ENCODE peak calls at places on chromosome 11, in ten cellular contexts. One of them, this sample, is unnamed.

GRCh38 chr11:66856496-66857233 is at the start of gene LRFN4:
- DNase-seq in heart left ventricle: no peak
- DNase-seq in foreskin fibroblast: no peak
- DNase-seq in PC-3: peak
- DNase-seq in CD4-positive, CD25-positive, alpha-beta regulatory T cell: peak
- DNase-seq in fibroblast of mammary gland: no peak
- DNase-seq in Peyer's patch: no peak
- DNase-seq in CD8-positive, alpha-beta T cell: peak
- DNase-seq in tibial nerve: no peak
- DNase-seq in small intestine: no peak
- DNase-seq in this sample: peak

GRCh38 chr11:14182833-14183340 is 176.1 kb downstream of the RRAS2 start:
- DNase-seq in heart left ventricle: no peak
- DNase-seq in foreskin fibroblast: no peak
- DNase-seq in PC-3: no peak
- DNase-seq in CD4-positive, CD25-positive, alpha-beta regulatory T cell: no peak
- DNase-seq in fibroblast of mammary gland: no peak
- DNase-seq in Peyer's patch: no peak
- DNase-seq in CD8-positive, alpha-beta T cell: no peak
- DNase-seq in tibial nerve: no peak
- DNase-seq in small intestine: no peak
- DNase-seq in this sample: no peak

GRCh38 chr11:134275534-134276395 is at the start of gene GLB1L3:
- DNase-seq in heart left ventricle: no peak
- DNase-seq in foreskin fibroblast: peak
- DNase-seq in PC-3: no peak
- DNase-seq in CD4-positive, CD25-positive, alpha-beta regulatory T cell: peak
- DNase-seq in fibroblast of mammary gland: no peak
- DNase-seq in Peyer's patch: peak
- DNase-seq in CD8-positive, alpha-beta T cell: peak
- DNase-seq in tibial nerve: no peak
- DNase-seq in small intestine: no peak
- DNase-seq in this sample: peak

GRCh38 chr11:126304457-126305072 is 705 bp downstream of the DCPS start:
- DNase-seq in heart left ventricle: no peak
- DNase-seq in foreskin fibroblast: no peak
- DNase-seq in PC-3: no peak
- DNase-seq in CD4-positive, CD25-positive, alpha-beta regulatory T cell: no peak
- DNase-seq in fibroblast of mammary gland: no peak
- DNase-seq in Peyer's patch: no peak
- DNase-seq in CD8-positive, alpha-beta T cell: no peak
- DNase-seq in tibial nerve: no peak
- DNase-seq in small intestine: no peak
- DNase-seq in this sample: no peak

GRCh38 chr11:79393362-79394043 is 47.3 kb downstream of the TENM4 start:
- DNase-seq in heart left ventricle: no peak
- DNase-seq in foreskin fibroblast: peak
- DNase-seq in PC-3: peak
- DNase-seq in CD4-positive, CD25-positive, alpha-beta regulatory T cell: no peak
- DNase-seq in fibroblast of mammary gland: no peak
- DNase-seq in Peyer's patch: no peak
- DNase-seq in CD8-positive, alpha-beta T cell: no peak
- DNase-seq in tibial nerve: no peak
- DNase-seq in small intestine: peak
- DNase-seq in this sample: no peak

GRCh38 chr11:20887137-20887536 is 217.8 kb downstream of the NELL1 start:
- DNase-seq in heart left ventricle: no peak
- DNase-seq in foreskin fibroblast: no peak
- DNase-seq in PC-3: no peak
- DNase-seq in CD4-positive, CD25-positive, alpha-beta regulatory T cell: no peak
- DNase-seq in fibroblast of mammary gland: no peak
- DNase-seq in Peyer's patch: no peak
- DNase-seq in CD8-positive, alpha-beta T cell: no peak
- DNase-seq in tibial nerve: no peak
- DNase-seq in small intestine: no peak
- DNase-seq in this sample: no peak

GRCh38 chr11:95230054-95231034 is 658 bp downstream of the SESN3 start:
- DNase-seq in heart left ventricle: peak
- DNase-seq in foreskin fibroblast: peak
- DNase-seq in PC-3: no peak
- DNase-seq in CD4-positive, CD25-positive, alpha-beta regulatory T cell: no peak
- DNase-seq in fibroblast of mammary gland: peak
- DNase-seq in Peyer's patch: peak
- DNase-seq in CD8-positive, alpha-beta T cell: peak
- DNase-seq in tibial nerve: no peak
- DNase-seq in small intestine: peak
- DNase-seq in this sample: no peak

GRCh38 chr11:68892576-68892975 is 11.1 kb downstream of the MRPL21 start:
- DNase-seq in heart left ventricle: no peak
- DNase-seq in foreskin fibroblast: no peak
- DNase-seq in PC-3: no peak
- DNase-seq in CD4-positive, CD25-positive, alpha-beta regulatory T cell: no peak
- DNase-seq in fibroblast of mammary gland: no peak
- DNase-seq in Peyer's patch: no peak
- DNase-seq in CD8-positive, alpha-beta T cell: no peak
- DNase-seq in tibial nerve: no peak
- DNase-seq in small intestine: no peak
- DNase-seq in this sample: no peak

GRCh38 chr11:19642185-19642591 is 70.4 kb upstream of the NAV2 start:
- DNase-seq in heart left ventricle: no peak
- DNase-seq in foreskin fibroblast: peak
- DNase-seq in PC-3: no peak
- DNase-seq in CD4-positive, CD25-positive, alpha-beta regulatory T cell: no peak
- DNase-seq in fibroblast of mammary gland: peak
- DNase-seq in Peyer's patch: no peak
- DNase-seq in CD8-positive, alpha-beta T cell: no peak
- DNase-seq in tibial nerve: no peak
- DNase-seq in small intestine: no peak
- DNase-seq in this sample: no peak

GRCh38 chr11:70746351-70746750 is 348.0 kb downstream of the CTTN start:
- DNase-seq in heart left ventricle: no peak
- DNase-seq in foreskin fibroblast: no peak
- DNase-seq in PC-3: no peak
- DNase-seq in CD4-positive, CD25-positive, alpha-beta regulatory T cell: no peak
- DNase-seq in fibroblast of mammary gland: no peak
- DNase-seq in Peyer's patch: no peak
- DNase-seq in CD8-positive, alpha-beta T cell: no peak
- DNase-seq in tibial nerve: no peak
- DNase-seq in small intestine: no peak
- DNase-seq in this sample: no peak

GRCh38 chr11:36088234-36088975 is 144.5 kb downstream of the LDLRAD3 start:
- DNase-seq in heart left ventricle: no peak
- DNase-seq in foreskin fibroblast: peak
- DNase-seq in PC-3: no peak
- DNase-seq in CD4-positive, CD25-positive, alpha-beta regulatory T cell: no peak
- DNase-seq in fibroblast of mammary gland: peak
- DNase-seq in Peyer's patch: no peak
- DNase-seq in CD8-positive, alpha-beta T cell: no peak
- DNase-seq in tibial nerve: no peak
- DNase-seq in small intestine: no peak
- DNase-seq in this sample: no peak

GRCh38 chr11:46914363-46914762 is 4.0 kb downstream of the LRP4 start:
- DNase-seq in heart left ventricle: peak
- DNase-seq in foreskin fibroblast: peak
- DNase-seq in PC-3: peak
- DNase-seq in CD4-positive, CD25-positive, alpha-beta regulatory T cell: no peak
- DNase-seq in fibroblast of mammary gland: peak
- DNase-seq in Peyer's patch: no peak
- DNase-seq in CD8-positive, alpha-beta T cell: no peak
- DNase-seq in tibial nerve: no peak
- DNase-seq in small intestine: no peak
- DNase-seq in this sample: no peak
- H3K4me3 ChIP-seq in heart left ventricle: no peak
- H3K4me3 ChIP-seq in foreskin fibroblast: no peak
- H3K4me3 ChIP-seq in PC-3: no peak
- H3K4me3 ChIP-seq in CD4-positive, CD25-positive, alpha-beta regulatory T cell: no peak
- H3K4me3 ChIP-seq in fibroblast of mammary gland: no peak
- H3K4me3 ChIP-seq in Peyer's patch: no peak
- H3K4me3 ChIP-seq in CD8-positive, alpha-beta T cell: no peak
- H3K4me3 ChIP-seq in tibial nerve: no peak
- H3K4me3 ChIP-seq in small intestine: no peak
- H3K4me3 ChIP-seq in this sample: no peak

GRCh38 chr11:129364143-129364654 is 11.4 kb upstream of the BARX2 start:
- DNase-seq in heart left ventricle: peak
- DNase-seq in foreskin fibroblast: peak
- DNase-seq in PC-3: peak
- DNase-seq in CD4-positive, CD25-positive, alpha-beta regulatory T cell: peak
- DNase-seq in fibroblast of mammary gland: peak
- DNase-seq in Peyer's patch: peak
- DNase-seq in CD8-positive, alpha-beta T cell: peak
- DNase-seq in tibial nerve: no peak
- DNase-seq in small intestine: peak
- DNase-seq in this sample: peak
- H3K4me3 ChIP-seq in heart left ventricle: no peak
- H3K4me3 ChIP-seq in foreskin fibroblast: no peak
- H3K4me3 ChIP-seq in PC-3: peak
- H3K4me3 ChIP-seq in CD4-positive, CD25-positive, alpha-beta regulatory T cell: no peak
- H3K4me3 ChIP-seq in fibroblast of mammary gland: no peak
- H3K4me3 ChIP-seq in Peyer's patch: no peak
- H3K4me3 ChIP-seq in CD8-positive, alpha-beta T cell: no peak
- H3K4me3 ChIP-seq in tibial nerve: no peak
- H3K4me3 ChIP-seq in small intestine: no peak
- H3K4me3 ChIP-seq in this sample: no peak

GRCh38 chr11:39139581-39139980 is 2319.9 kb downstream of the LRRC4C start:
- DNase-seq in heart left ventricle: no peak
- DNase-seq in foreskin fibroblast: no peak
- DNase-seq in PC-3: no peak
- DNase-seq in CD4-positive, CD25-positive, alpha-beta regulatory T cell: no peak
- DNase-seq in fibroblast of mammary gland: no peak
- DNase-seq in Peyer's patch: no peak
- DNase-seq in CD8-positive, alpha-beta T cell: no peak
- DNase-seq in tibial nerve: no peak
- DNase-seq in small intestine: no peak
- DNase-seq in this sample: no peak
- H3K4me3 ChIP-seq in heart left ventricle: no peak
- H3K4me3 ChIP-seq in foreskin fibroblast: no peak
- H3K4me3 ChIP-seq in PC-3: no peak
- H3K4me3 ChIP-seq in CD4-positive, CD25-positive, alpha-beta regulatory T cell: no peak
- H3K4me3 ChIP-seq in fibroblast of mammary gland: no peak
- H3K4me3 ChIP-seq in Peyer's patch: no peak
- H3K4me3 ChIP-seq in CD8-positive, alpha-beta T cell: no peak
- H3K4me3 ChIP-seq in tibial nerve: no peak
- H3K4me3 ChIP-seq in small intestine: no peak
- H3K4me3 ChIP-seq in this sample: no peak

GRCh38 chr11:116984589-116984988 is 113.6 kb downstream of the SIK3 start:
- DNase-seq in heart left ventricle: no peak
- DNase-seq in foreskin fibroblast: peak
- DNase-seq in PC-3: peak
- DNase-seq in CD4-positive, CD25-positive, alpha-beta regulatory T cell: no peak
- DNase-seq in fibroblast of mammary gland: peak
- DNase-seq in Peyer's patch: no peak
- DNase-seq in CD8-positive, alpha-beta T cell: no peak
- DNase-seq in tibial nerve: no peak
- DNase-seq in small intestine: no peak
- DNase-seq in this sample: no peak

GRCh38 chr11:116981216-116981887 is 116.9 kb downstream of the SIK3 start:
- DNase-seq in heart left ventricle: no peak
- DNase-seq in foreskin fibroblast: no peak
- DNase-seq in PC-3: no peak
- DNase-seq in CD4-positive, CD25-positive, alpha-beta regulatory T cell: no peak
- DNase-seq in fibroblast of mammary gland: peak
- DNase-seq in Peyer's patch: no peak
- DNase-seq in CD8-positive, alpha-beta T cell: no peak
- DNase-seq in tibial nerve: no peak
- DNase-seq in small intestine: no peak
- DNase-seq in this sample: no peak

GRCh38 chr11:116984186-116984585 is 114.0 kb downstream of the SIK3 start:
- DNase-seq in heart left ventricle: no peak
- DNase-seq in foreskin fibroblast: peak
- DNase-seq in PC-3: peak
- DNase-seq in CD4-positive, CD25-positive, alpha-beta regulatory T cell: no peak
- DNase-seq in fibroblast of mammary gland: peak
- DNase-seq in Peyer's patch: no peak
- DNase-seq in CD8-positive, alpha-beta T cell: no peak
- DNase-seq in tibial nerve: no peak
- DNase-seq in small intestine: no peak
- DNase-seq in this sample: no peak

GRCh38 chr11:116976941-116977570 is 121.2 kb downstream of the SIK3 start:
- DNase-seq in heart left ventricle: no peak
- DNase-seq in foreskin fibroblast: peak
- DNase-seq in PC-3: no peak
- DNase-seq in CD4-positive, CD25-positive, alpha-beta regulatory T cell: no peak
- DNase-seq in fibroblast of mammary gland: peak
- DNase-seq in Peyer's patch: no peak
- DNase-seq in CD8-positive, alpha-beta T cell: no peak
- DNase-seq in tibial nerve: no peak
- DNase-seq in small intestine: no peak
- DNase-seq in this sample: no peak

GRCh38 chr11:116980136-116980793 is 118.0 kb downstream of the SIK3 start:
- DNase-seq in heart left ventricle: no peak
- DNase-seq in foreskin fibroblast: no peak
- DNase-seq in PC-3: no peak
- DNase-seq in CD4-positive, CD25-positive, alpha-beta regulatory T cell: no peak
- DNase-seq in fibroblast of mammary gland: no peak
- DNase-seq in Peyer's patch: no peak
- DNase-seq in CD8-positive, alpha-beta T cell: no peak
- DNase-seq in tibial nerve: no peak
- DNase-seq in small intestine: no peak
- DNase-seq in this sample: peak
- H3K4me3 ChIP-seq in heart left ventricle: no peak
- H3K4me3 ChIP-seq in foreskin fibroblast: no peak
- H3K4me3 ChIP-seq in PC-3: no peak
- H3K4me3 ChIP-seq in CD4-positive, CD25-positive, alpha-beta regulatory T cell: no peak
- H3K4me3 ChIP-seq in fibroblast of mammary gland: no peak
- H3K4me3 ChIP-seq in Peyer's patch: no peak
- H3K4me3 ChIP-seq in CD8-positive, alpha-beta T cell: peak
- H3K4me3 ChIP-seq in tibial nerve: no peak
- H3K4me3 ChIP-seq in small intestine: no peak
- H3K4me3 ChIP-seq in this sample: no peak

DNA sequence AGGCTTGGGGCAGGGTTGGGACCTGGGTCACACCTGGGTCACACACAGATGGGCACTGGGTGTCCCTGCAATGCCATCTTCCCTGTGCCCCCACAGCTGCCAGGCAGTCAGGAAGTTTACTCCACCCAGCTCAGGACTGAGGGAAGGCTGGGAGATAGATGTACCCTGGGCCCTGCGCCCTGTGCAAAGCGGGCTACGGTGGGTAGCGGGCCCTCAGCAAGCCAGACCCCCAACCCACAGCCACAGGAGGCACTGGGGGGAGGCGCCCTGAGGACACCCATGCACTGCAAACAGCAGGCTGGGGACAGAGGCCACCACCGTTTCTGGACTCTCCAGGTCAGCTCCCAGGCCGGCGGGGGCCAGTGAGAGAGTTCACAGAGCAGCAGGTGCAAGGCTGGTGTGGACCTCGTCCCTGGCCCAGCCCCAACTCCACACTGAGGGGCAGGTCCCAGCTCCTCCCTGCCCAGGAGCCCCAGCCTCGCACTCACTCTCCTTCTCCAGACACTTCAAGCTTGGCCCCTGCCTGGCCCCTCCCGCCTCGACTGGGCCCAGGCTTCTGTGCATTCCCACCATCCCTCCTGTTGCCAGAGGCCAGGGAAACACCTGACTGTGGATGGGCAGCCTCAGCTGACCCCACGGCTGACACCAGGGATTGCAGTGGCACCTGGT is 4.9 kb downstream of the DUSP8 start:
- DNase-seq in heart left ventricle: peak
- DNase-seq in foreskin fibroblast: no peak
- DNase-seq in PC-3: no peak
- DNase-seq in CD4-positive, CD25-positive, alpha-beta regulatory T cell: no peak
- DNase-seq in fibroblast of mammary gland: no peak
- DNase-seq in Peyer's patch: no peak
- DNase-seq in CD8-positive, alpha-beta T cell: no peak
- DNase-seq in tibial nerve: no peak
- DNase-seq in small intestine: no peak
- DNase-seq in this sample: no peak
- H3K4me3 ChIP-seq in heart left ventricle: no peak
- H3K4me3 ChIP-seq in foreskin fibroblast: no peak
- H3K4me3 ChIP-seq in PC-3: no peak
- H3K4me3 ChIP-seq in CD4-positive, CD25-positive, alpha-beta regulatory T cell: no peak
- H3K4me3 ChIP-seq in fibroblast of mammary gland: no peak
- H3K4me3 ChIP-seq in Peyer's patch: no peak
- H3K4me3 ChIP-seq in CD8-positive, alpha-beta T cell: no peak
- H3K4me3 ChIP-seq in tibial nerve: no peak
- H3K4me3 ChIP-seq in small intestine: no peak
- H3K4me3 ChIP-seq in this sample: no peak